ENCODE peak calls at places on chromosomes 16 and 17, in four cellular contexts. K is WERI-Rb-1, F is SK-N-SH, J is GM23338. U is an unnamed sample. For H3K36me3, the result is how much of the 10 kb centered on the place peaks cover.

GRCh38 chr17:73667184-73667959 is 23.1 kb upstream of the SDK2 start:
- DNase-seq in K (no peak), F (peak), J (no peak), U (no peak)

GRCh38 chr16:65295527-65295926 is 173.7 kb upstream of the CDH11 start:
- DNase-seq in K (no peak), F (no peak), J (no peak), U (no peak)

GRCh38 chr16:62370445-62370844 is 334.2 kb upstream of the CDH8 start:
- DNase-seq in K (no peak), F (peak), J (no peak), U (no peak)

GRCh38 chr16:16007743-16008111 is 58.3 kb downstream of the ABCC1 start:
- DNase-seq in K (no peak), F (no peak), J (no peak), U (no peak)

GRCh38 chr17:77055453-77055852 is 85.3 kb upstream of the SEC14L1 start:
- DNase-seq in K (no peak), F (no peak), J (no peak), U (no peak)

GRCh38 chr17:82101767-82102679 is 4.0 kb upstream of the FASN start:
- DNase-seq in K (peak), F (no peak), J (no peak), U (no peak)

GRCh38 chr16:7405166-7405565 is 72.5 kb downstream of the RBFOX1 start:
- DNase-seq in K (peak), F (peak), J (peak), U (no peak)

GRCh38 chr17:19359856-19360255 is 2.7 kb downstream of the B9D1 start:
- DNase-seq in K (no peak), F (no peak), J (no peak), U (no peak)

GRCh38 chr17:50047488-50048126 is 8.3 kb upstream of the ITGA3 start:
- DNase-seq in K (no peak), F (no peak), J (no peak), U (no peak)

GRCh38 chr16:59459811-59460210 is 725.7 kb upstream of the GOT2 start:
- DNase-seq in K (no peak), F (no peak), J (no peak), U (no peak)

GRCh38 chr17:65485388-65486299 is 75.8 kb downstream of the AXIN2 start:
- DNase-seq in K (peak), F (no peak), J (no peak), U (no peak)

GRCh38 chr16:22848451-22848850 is 34.5 kb downstream of the HS3ST2 start:
- DNase-seq in K (no peak), F (no peak), J (peak), U (no peak)

GRCh38 chr16:19316846-19317245 is 31.3 kb downstream of the CLEC19A start:
- DNase-seq in K (no peak), F (no peak), J (peak), U (no peak)

GRCh38 chr17:68347380-68347779 is 56.1 kb downstream of the ARSG start:
- DNase-seq in K (no peak), F (no peak), J (no peak), U (no peak)

GRCh38 chr16:12395266-12395665 is 408.4 kb downstream of the CPPED1 start:
- DNase-seq in K (no peak), F (no peak), J (no peak), U (no peak)

GRCh38 chr16:66486773-66487579 is 59.9 kb downstream of the BEAN1 start:
- DNase-seq in K (no peak), F (peak), J (no peak), U (peak)

GRCh38 chr17:78993981-78994671 is 14.4 kb upstream of the LGALS3BP start:
- DNase-seq in K (peak), F (peak), J (no peak), U (no peak)

GRCh38 chr16:84795338-84796053 is 24.3 kb upstream of the CRISPLD2 start:
- DNase-seq in K (no peak), F (no peak), J (peak), U (no peak)

GRCh38 chr17:36899250-36900129 is 37.8 kb upstream of the LHX1 start:
- DNase-seq in K (no peak), F (peak), J (peak), U (no peak)

GRCh38 chr16:67029249-67030096 is 524 bp downstream of the CBFB start:
- DNase-seq in K (peak), F (peak), J (peak), U (peak)

GRCh38 chr16:27317738-27318398 is 4.1 kb downstream of the IL4R start:
- DNase-seq in K (no peak), F (no peak), J (no peak), U (no peak)

GRCh38 chr16:73047536-73048291 is at the start of gene ZFHX3:
- DNase-seq in K (peak), F (peak), J (peak), U (peak)

GRCh38 chr16:86118467-86119307 is 219.7 kb downstream of the IRF8 start:
- DNase-seq in K (no peak), F (no peak), J (no peak), U (no peak)

GRCh38 chr17:32445075-32445427 is 741 bp downstream of the PSMD11 start:
- DNase-seq in K (peak), F (no peak), J (peak), U (no peak)

GRCh38 chr17:62587554-62587953 is 39.9 kb upstream of the MRC2 start:
- DNase-seq in K (no peak), F (no peak), J (no peak), U (no peak)

GRCh38 chr16:23578096-23578830 is 17.9 kb downstream of the NDUFAB1 start:
- DNase-seq in K (no peak), F (no peak), J (no peak), U (no peak)

GRCh38 chr17:48048321-48049140 is at the start of gene NFE2L1:
- DNase-seq in K (peak), F (peak), J (peak), U (peak)

GRCh38 chr17:81712468-81713003 is 452 bp downstream of the SLC25A10 start:
- DNase-seq in K (peak), F (peak), J (no peak), U (peak)

GRCh38 chr17:80704894-80705293 is 160.3 kb downstream of the RPTOR start:
- DNase-seq in K (no peak), F (no peak), J (no peak), U (no peak)

GRCh38 chr17:17754719-17755686 is 73.7 kb downstream of the RAI1 start:
- DNase-seq in K (no peak), F (no peak), J (no peak), U (no peak)

GRCh38 chr17:14303343-14304221 is 2.7 kb downstream of the HS3ST3B1 start:
- DNase-seq in K (peak), F (no peak), J (peak), U (no peak)

GRCh38 chr17:53630115-53630514 is 192.6 kb upstream of the KIF2B start:
- DNase-seq in K (no peak), F (no peak), J (peak), U (no peak)

GRCh38 chr17:53628011-53628410 is 194.7 kb upstream of the KIF2B start:
- DNase-seq in K (no peak), F (no peak), J (no peak), U (no peak)

GRCh38 chr17:53626286-53626685 is 196.4 kb upstream of the KIF2B start:
- DNase-seq in K (no peak), F (no peak), J (no peak), U (no peak)

GRCh38 chr17:53629188-53629587 is 193.5 kb upstream of the KIF2B start:
- DNase-seq in K (no peak), F (no peak), J (no peak), U (no peak)

GRCh38 chr17:53627511-53627910 is 195.2 kb upstream of the KIF2B start:
- DNase-seq in K (no peak), F (no peak), J (no peak), U (no peak)
- H3K4me3 ChIP-seq in K (no peak), F (peak), J (no peak), U (no peak)

GRCh38 chr16:287981-288920 is 5.3 kb downstream of the PDIA2 start:
- DNase-seq in K (no peak), F (no peak), J (no peak), U (no peak)

GRCh38 chr16:285146-286055 is 2.4 kb downstream of the PDIA2 start:
- DNase-seq in K (no peak), F (no peak), J (no peak), U (no peak)

GRCh38 chr16:286491-287297 is 3.7 kb downstream of the PDIA2 start:
- DNase-seq in K (peak), F (no peak), J (no peak), U (no peak)

GRCh38 chr16:289395-289997 is 6.5 kb downstream of the PDIA2 start:
- DNase-seq in K (no peak), F (no peak), J (no peak), U (no peak)

GRCh38 chr16:287298-287811 is 4.4 kb downstream of the PDIA2 start:
- DNase-seq in K (peak), F (no peak), J (no peak), U (peak)
- H3K36me3 ChIP-seq in K (under half), F (under half), J (under half), U (under half)

GRCh38 chr17:35894206-35894605 is 14.0 kb upstream of the CCL5 start:
- DNase-seq in K (no peak), F (no peak), J (no peak), U (no peak)

GRCh38 chr17:35891273-35891672 is 11.1 kb upstream of the CCL5 start:
- DNase-seq in K (no peak), F (no peak), J (no peak), U (no peak)

GRCh38 chr17:35893751-35894150 is 13.6 kb upstream of the CCL5 start:
- DNase-seq in K (no peak), F (no peak), J (no peak), U (no peak)

GRCh38 chr17:35890774-35891155 is 10.6 kb upstream of the CCL5 start:
- DNase-seq in K (no peak), F (peak), J (peak), U (no peak)

GRCh38 chr17:35892091-35892637 is 12.0 kb upstream of the CCL5 start:
- DNase-seq in K (no peak), F (no peak), J (peak), U (no peak)
- H3K4me3 ChIP-seq in K (no peak), F (no peak), J (no peak), U (no peak)

DNA sequence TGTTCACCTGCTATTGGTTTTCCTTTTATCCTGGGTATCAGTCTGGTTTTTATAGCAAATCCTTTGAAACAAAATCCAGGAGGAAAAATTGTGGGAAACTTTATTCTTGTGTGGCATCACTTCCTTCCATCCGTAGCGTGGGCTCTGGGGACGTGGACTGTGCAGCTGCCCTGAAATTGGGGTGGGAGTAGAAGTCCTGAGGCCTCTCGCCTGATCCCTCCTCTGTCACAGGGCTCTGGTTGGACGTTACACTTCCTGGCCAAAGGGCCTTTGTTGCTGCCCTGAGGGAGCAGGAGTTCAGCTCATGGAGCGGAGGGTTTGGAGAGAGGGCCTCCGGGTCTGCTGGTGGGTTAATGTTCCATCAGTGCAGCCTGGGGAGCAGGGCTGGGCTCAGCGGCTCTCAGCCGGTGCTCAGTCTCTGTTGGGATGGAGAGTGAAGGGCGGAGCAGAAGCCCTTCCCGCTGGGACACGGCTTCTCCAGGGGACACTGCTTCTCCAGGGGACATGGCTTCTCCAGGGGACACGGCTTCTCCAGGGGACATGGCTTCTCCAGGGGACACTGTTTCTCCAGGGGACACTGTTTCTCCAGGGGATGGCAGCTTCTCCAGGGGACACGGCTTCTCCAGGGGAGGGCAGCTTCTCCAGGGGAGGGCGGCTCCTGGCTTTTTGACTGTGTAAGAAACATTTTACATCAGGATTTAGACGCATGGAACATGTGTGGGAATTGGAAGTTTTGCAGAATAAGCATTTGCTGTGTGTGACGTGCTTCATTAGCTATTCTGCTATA is 15.2 kb upstream of the RPL13 start:
- DNase-seq in K (no peak), F (no peak), J (no peak), U (no peak)
- H3K36me3 ChIP-seq in K (under half), F (half or more), J (under half), U (under half)

GRCh38 chr16:78642621-78643285 is 543.3 kb downstream of the WWOX start:
- DNase-seq in K (no peak), F (no peak), J (no peak), U (no peak)

GRCh38 chr16:78647019-78647418 is 547.6 kb downstream of the WWOX start:
- DNase-seq in K (no peak), F (no peak), J (no peak), U (no peak)

GRCh38 chr16:78647491-78647890 is 548.0 kb downstream of the WWOX start:
- DNase-seq in K (no peak), F (no peak), J (no peak), U (no peak)

GRCh38 chr16:78650675-78651074 is 551.2 kb downstream of the WWOX start:
- DNase-seq in K (no peak), F (no peak), J (no peak), U (no peak)

DNA sequence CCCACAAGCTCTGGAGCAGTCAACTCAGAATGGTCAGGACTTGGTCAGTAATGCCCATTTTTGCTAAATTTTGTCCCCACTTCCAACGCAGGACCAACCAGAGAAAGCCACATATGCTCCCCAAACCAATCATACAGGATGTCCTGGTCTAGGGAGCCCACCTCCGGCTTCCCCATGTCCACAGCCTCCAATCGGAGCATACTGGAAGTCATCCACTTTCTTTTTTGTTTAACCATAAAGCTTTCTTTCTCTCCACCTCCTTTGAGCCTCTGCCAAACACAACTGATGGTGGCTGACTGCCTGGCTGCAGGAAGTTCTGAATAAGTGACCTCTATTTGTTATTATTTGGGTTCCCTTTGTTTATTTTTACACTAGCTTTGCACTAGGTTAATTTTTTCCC is 549.1 kb downstream of the WWOX start:
- DNase-seq in K (no peak), F (no peak), J (no peak), U (no peak)
- H3K4me3 ChIP-seq in K (no peak), F (no peak), J (no peak), U (no peak)

GRCh38 chr17:56772442-56772841 is 61.3 kb downstream of the C17orf67 start:
- DNase-seq in K (no peak), F (no peak), J (no peak), U (no peak)
- H3K36me3 ChIP-seq in K (under half), F (under half), J (under half), U (under half)